ENCODE peak calls at places on chromosomes 2 and 18, in six cellular contexts. B, T, Y, Z, I and R are unnamed samples.

GRCh38 chr2:240759454-240759853 is 60.6 kb downstream of the KIF1A start:
- DNase-seq in I (no peak), B (no peak), Y (no peak), T (no peak), Z (no peak), R (no peak)

GRCh38 chr2:145091967-145092366 is 572.0 kb upstream of the ZEB2 start:
- DNase-seq in T (no peak), I (no peak), B (no peak), Z (no peak), Y (no peak), R (no peak)

GRCh38 chr2:229910832-229911412 is 10.9 kb downstream of the TRIP12 start:
- DNase-seq in B (peak; percentile 33), T (no peak), Y (no peak), Z (peak; percentile 31), I (no peak), R (no peak)

GRCh38 chr18:9619545-9619944 is 5.2 kb upstream of the PPP4R1 start:
- DNase-seq in Y (no peak), T (no peak), B (no peak), Z (peak; percentile 89), I (no peak), R (peak; percentile 89)

GRCh38 chr2:39160982-39161381 is 40.1 kb upstream of the SOS1 start:
- DNase-seq in T (no peak), I (no peak), Y (no peak), Z (peak; percentile 60), B (no peak), R (no peak)

GRCh38 chr2:144479659-144480058 is 40.3 kb downstream of the ZEB2 start:
- DNase-seq in B (no peak), I (no peak), Z (no peak), Y (no peak), T (no peak), R (no peak)

GRCh38 chr18:49161627-49162026 is 210.9 kb upstream of the SMAD7 start:
- DNase-seq in I (peak; percentile 55), Y (no peak), B (no peak), Z (peak; percentile 43), T (no peak), R (no peak)

GRCh38 chr18:44325903-44326650 is 354.6 kb upstream of the SETBP1 start:
- DNase-seq in Y (peak; percentile 59), Z (peak; percentile 86), I (peak; percentile 43), T (peak; percentile 59), B (no peak), R (peak; percentile 26)

GRCh38 chr2:50943781-50944180 is 88.2 kb downstream of the NRXN1 start:
- DNase-seq in I (no peak), T (no peak), B (no peak), Z (no peak), Y (no peak), R (no peak)

GRCh38 chr2:109125595-109126500 is 3.2 kb upstream of the SH3RF3 start:
- DNase-seq in Y (no peak), B (no peak), T (no peak), I (peak; percentile 95), Z (peak; percentile 97), R (peak; percentile 68)

GRCh38 chr2:217691920-217692666 is 310.7 kb downstream of the TNS1 start:
- DNase-seq in T (peak; percentile 83), Y (no peak), Z (peak; percentile 17), I (no peak), B (no peak), R (no peak)

GRCh38 chr2:29307522-29307921 is 192.3 kb downstream of the CLIP4 start:
- DNase-seq in B (no peak), I (no peak), Y (no peak), T (no peak), Z (no peak), R (no peak)

GRCh38 chr2:71538241-71538640 is 84.9 kb downstream of the DYSF start:
- DNase-seq in B (no peak), Z (no peak), Y (no peak), I (no peak), T (peak; percentile 28), R (no peak)

GRCh38 chr18:13696961-13697360 is 29.4 kb downstream of the FAM210A start:
- DNase-seq in Y (no peak), B (no peak), Z (no peak), T (no peak), I (no peak), R (no peak)

GRCh38 chr18:79371536-79372210 is 24.1 kb upstream of the NFATC1 start:
- DNase-seq in T (peak; percentile 22), Y (no peak), I (no peak), Z (no peak), B (no peak), R (no peak)

GRCh38 chr2:32671885-32672519 is 44.2 kb downstream of the TTC27 start:
- DNase-seq in T (no peak), B (no peak), Y (no peak), I (no peak), Z (no peak), R (no peak)

GRCh38 chr2:26566081-26566375 is 75.1 kb downstream of the CIB4 start:
- DNase-seq in Z (no peak), Y (no peak), I (no peak), T (peak; percentile 30), B (no peak), R (no peak)

GRCh38 chr2:85951351-85952067 is 62.7 kb upstream of the ST3GAL5 start:
- DNase-seq in Y (no peak), I (no peak), T (no peak), Z (no peak), B (no peak), R (no peak)

GRCh38 chr18:74402806-74403433 is 54.2 kb downstream of the DIPK1C start:
- DNase-seq in T (peak; percentile 44), Y (no peak), I (no peak), B (no peak), Z (no peak), R (no peak)

GRCh38 chr2:144307711-144308110 is 212.2 kb downstream of the ZEB2 start:
- DNase-seq in Y (no peak), Z (no peak), I (no peak), T (no peak), B (no peak), R (no peak)

DNA sequence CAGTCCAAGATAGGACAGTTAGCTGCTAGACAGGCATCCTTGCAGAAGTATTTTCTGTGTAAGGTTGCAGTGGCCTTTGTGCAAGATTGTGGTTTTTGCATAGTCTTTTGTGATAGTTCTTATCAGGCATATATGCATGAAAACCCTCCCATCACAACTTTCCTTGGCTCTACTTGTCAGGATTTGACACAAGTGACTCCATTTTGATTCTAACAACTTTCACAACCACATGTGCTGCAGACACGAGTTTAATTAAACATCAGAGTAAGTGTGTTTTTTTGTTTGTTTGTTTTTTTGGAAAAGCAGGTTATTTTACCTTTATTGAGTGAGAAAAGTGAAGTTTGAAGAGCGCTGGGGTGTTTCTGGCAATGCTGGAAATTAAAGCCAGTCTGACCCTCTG is 902.0 kb upstream of the GCFC2 start:
- DNase-seq in B (no peak), I (no peak), Z (no peak), T (no peak), Y (no peak), R (no peak)
- H3K4me3 ChIP-seq in B (no peak overlapping the region), I (no peak overlapping the region), Z (no peak overlapping the region), T (no peak overlapping the region), Y (no peak overlapping the region), R (no peak overlapping the region)

GRCh38 chr2:161961046-161961445 is 113.0 kb downstream of the DPP4 start:
- DNase-seq in B (no peak), I (no peak), T (no peak), Z (no peak), Y (no peak), R (no peak)

GRCh38 chr2:161954103-161954502 is 119.9 kb downstream of the DPP4 start:
- DNase-seq in Z (no peak), Y (no peak), B (peak; percentile 65), I (no peak), T (no peak), R (no peak)

GRCh38 chr2:161952722-161953322 is 121.2 kb downstream of the DPP4 start:
- DNase-seq in I (no peak), Z (no peak), T (no peak), Y (no peak), B (peak; percentile 36), R (no peak)

DNA sequence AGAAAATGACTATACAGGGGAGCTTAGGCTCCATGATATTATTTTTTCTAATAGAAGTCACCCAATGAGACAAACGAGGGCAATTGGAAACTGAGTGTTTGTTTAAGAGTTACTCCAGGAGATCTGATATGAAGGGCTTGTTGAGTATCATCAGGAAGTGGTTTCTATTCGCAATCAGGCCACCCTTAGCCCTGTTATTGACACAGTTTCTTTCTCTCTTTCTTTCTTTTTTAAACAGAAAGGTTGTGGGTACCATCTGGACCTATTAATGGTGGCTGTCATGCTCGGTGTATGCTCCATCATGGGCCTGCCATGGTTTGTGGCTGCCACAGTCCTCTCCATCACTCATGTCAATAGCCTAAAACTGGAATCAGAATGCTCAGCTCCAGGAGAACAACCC is 117.3 kb downstream of the DPP4 start:
- DNase-seq in Z (no peak), I (no peak), B (peak; percentile 44), T (no peak), Y (no peak), R (no peak)
- H3K4me3 ChIP-seq in Z (no peak overlapping the region), I (no peak overlapping the region), B (peak overlapping the region; percentile 18), T (no peak overlapping the region), Y (no peak overlapping the region), R (no peak overlapping the region)

GRCh38 chr2:227706859-227707258 is 11.0 kb downstream of the SLC19A3 start:
- DNase-seq in B (no peak), Z (no peak), T (no peak), I (no peak), Y (no peak), R (no peak)

GRCh38 chr2:227707390-227707789 is 10.4 kb downstream of the SLC19A3 start:
- DNase-seq in T (no peak), I (no peak), Y (no peak), Z (no peak), B (no peak), R (no peak)

GRCh38 chr2:227703961-227704360 is 13.9 kb downstream of the SLC19A3 start:
- DNase-seq in I (no peak), T (no peak), Z (peak; percentile 36), Y (no peak), B (no peak), R (no peak)

GRCh38 chr2:227701556-227701955 is 16.3 kb downstream of the SLC19A3 start:
- DNase-seq in Z (no peak), I (no peak), B (no peak), Y (no peak), T (no peak), R (no peak)

GRCh38 chr2:227703280-227703732 is 14.5 kb downstream of the SLC19A3 start:
- DNase-seq in I (no peak), T (no peak), Y (no peak), Z (peak; percentile 31), B (no peak), R (no peak)
- H3K4me3 ChIP-seq in I (no peak overlapping the region), T (no peak overlapping the region), Y (no peak overlapping the region), Z (no peak overlapping the region), B (no peak overlapping the region), R (no peak overlapping the region)

DNA sequence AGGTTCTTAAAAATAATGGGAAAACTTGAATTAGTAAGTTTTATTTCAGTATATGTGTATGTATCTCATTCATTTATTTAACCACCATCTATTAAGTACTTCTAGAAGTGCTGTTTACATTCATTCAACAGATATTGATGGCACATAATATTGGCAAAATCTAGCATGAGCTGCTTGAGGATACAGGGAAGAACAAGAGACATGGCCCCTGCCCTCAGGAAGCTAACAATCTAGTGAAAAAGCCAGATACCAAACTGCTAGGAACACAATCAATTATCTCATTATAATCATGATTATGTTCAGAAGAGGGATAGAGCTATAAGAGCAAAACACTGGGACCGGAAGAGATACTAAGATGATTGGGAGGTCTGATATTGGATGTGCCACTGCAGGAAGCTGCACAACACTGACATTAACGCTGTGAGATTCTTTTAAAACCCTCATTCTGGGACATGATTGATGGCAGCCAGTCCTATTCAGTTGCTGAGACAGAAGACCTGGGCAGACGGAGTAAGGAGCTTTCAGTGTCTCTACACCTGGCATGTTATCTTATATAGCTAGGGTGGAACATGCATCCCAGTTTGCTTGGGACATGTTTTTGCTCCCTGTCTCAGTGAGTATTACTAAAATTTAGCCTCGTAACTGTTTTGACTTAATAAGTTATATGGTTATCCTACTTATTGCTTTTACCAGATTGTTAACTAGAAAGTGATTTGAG is 314.1 kb downstream of the STK39 start:
- DNase-seq in B (no peak), Z (no peak), Y (no peak), I (no peak), T (no peak), R (no peak)
- H3K4me3 ChIP-seq in B (no peak overlapping the region), Z (no peak overlapping the region), Y (no peak overlapping the region), I (no peak overlapping the region), T (no peak overlapping the region), R (no peak overlapping the region)